ENCODE peak calls at places on chromosome 15, in six cellular contexts. Q is A172; L is stimulated activated CD8-positive, alpha-beta memory T cell treated with anti-CD3 and anti-CD28 coated beads, Interleukin-4, amount 100 ng/mL, for 24 hours; D is IMR-90; B is EL; Y is iPS-NIHi11. G is an unnamed sample.

GRCh38 chr15:60905587-60905986 is 323.5 kb downstream of the RORA start:
- DNase-seq in D (no peak), L (no peak), B (no peak), Q (no peak), Y (peak; percentile 50), G (peak; percentile 4)

GRCh38 chr15:69599271-69599670 is 146.7 kb downstream of the RPLP1 start:
- DNase-seq in Y (no peak), Q (no peak), D (no peak), B (no peak), L (no peak), G (no peak)

GRCh38 chr15:74144153-74144775 is 13.9 kb downstream of the ISLR2 start:
- DNase-seq in D (no peak), L (no peak), B (no peak), Y (no peak), Q (peak; percentile 25), G (no peak)

GRCh38 chr15:92324036-92324963 is 69.4 kb upstream of the ST8SIA2 start:
- DNase-seq in Q (no peak), B (no peak), L (no peak), Y (no peak), D (no peak), G (no peak)

GRCh38 chr15:39358441-39359041 is 222.3 kb upstream of the THBS1 start:
- DNase-seq in Y (no peak), D (peak; percentile 84), L (no peak), B (peak; percentile 71), Q (no peak), G (no peak)

GRCh38 chr15:59020321-59020720 is 32.9 kb downstream of the RNF111 start:
- DNase-seq in D (no peak), L (no peak), Y (no peak), Q (no peak), B (peak; percentile 21), G (no peak)

GRCh38 chr15:41607033-41607432 is 48.0 kb downstream of the TYRO3 start:
- DNase-seq in Y (no peak), L (no peak), D (peak; percentile 97), B (peak; percentile 94), Q (peak; percentile 83), G (no peak)

GRCh38 chr15:60370105-60370803 is 27.5 kb downstream of the ANXA2 start:
- DNase-seq in L (no peak), Y (no peak), D (no peak), Q (peak; percentile 71), B (no peak), G (no peak)

GRCh38 chr15:101689901-101690300 is 34.4 kb downstream of the TARS3 start:
- DNase-seq in B (peak; percentile 68), L (no peak), Y (no peak), Q (peak; percentile 41), D (peak; percentile 68), G (no peak)